ENCODE peak calls at places on chromosomes 16 and 17, in nine cellular contexts. S is vagina, D is tibial artery, C is GM12864, E is lung, I is AG10803, Q is WERI-Rb-1, P is psoas muscle, J is adrenal gland. V is an unnamed sample.

GRCh38 chr16:66569827-66570405 is 3.7 kb downstream of the CMTM1 start:
- DNase-seq in S (no peak), D (no peak), C (no peak), E (no peak), I (peak), Q (no peak), P (no peak), J (no peak), V (peak)

GRCh38 chr17:42748202-42748905 is 3.5 kb upstream of the EZH1 start:
- DNase-seq in S (no peak), D (peak), C (no peak), E (no peak), I (no peak), Q (no peak), P (peak), J (no peak), V (no peak)

GRCh38 chr16:1107731-1108130 is 11.7 kb upstream of the C1QTNF8 start:
- DNase-seq in S (no peak), D (no peak), C (no peak), E (no peak), I (no peak), Q (no peak), P (no peak), J (no peak), V (no peak)

GRCh38 chr16:55184052-55184451 is 140.0 kb upstream of the IRX6 start:
- DNase-seq in S (no peak), D (no peak), C (no peak), E (no peak), I (no peak), Q (no peak), P (no peak), J (no peak), V (no peak)

GRCh38 chr17:42404326-42405055 is 16.2 kb upstream of the STAT3 start:
- DNase-seq in S (no peak), D (no peak), C (no peak), E (no peak), I (no peak), Q (no peak), P (no peak), J (no peak), V (no peak)

GRCh38 chr17:59129814-59130213 is 23.1 kb upstream of the TRIM37 start:
- DNase-seq in S (no peak), D (no peak), C (no peak), E (no peak), I (no peak), Q (no peak), P (no peak), J (no peak), V (no peak)

GRCh38 chr16:17266606-17267313 is 204.0 kb downstream of the XYLT1 start:
- DNase-seq in S (no peak), D (no peak), C (no peak), E (no peak), I (no peak), Q (no peak), P (peak), J (peak), V (no peak)

GRCh38 chr17:41656249-41657023 is 32.1 kb upstream of the KRT17 start:
- DNase-seq in S (no peak), D (no peak), C (no peak), E (no peak), I (no peak), Q (no peak), P (no peak), J (no peak), V (no peak)

GRCh38 chr17:59154721-59155438 is at the start of gene SKA2:
- DNase-seq in S (no peak), D (peak), C (peak), E (peak), I (no peak), Q (peak), P (peak), J (no peak), V (no peak)

GRCh38 chr16:6684076-6684673 is 648.5 kb upstream of the RBFOX1 start:
- DNase-seq in S (no peak), D (no peak), C (no peak), E (no peak), I (no peak), Q (peak), P (no peak), J (peak), V (peak)

GRCh38 chr17:69462010-69462409 is 47.5 kb downstream of the MAP2K6 start:
- DNase-seq in S (no peak), D (no peak), C (no peak), E (no peak), I (no peak), Q (no peak), P (peak), J (no peak), V (no peak)

GRCh38 chr16:4395055-4395726 is 21.2 kb downstream of the CORO7 start:
- DNase-seq in S (no peak), D (no peak), C (no peak), E (no peak), I (no peak), Q (no peak), P (no peak), J (no peak), V (no peak)

GRCh38 chr16:19523184-19523558 is 571 bp upstream of the CCP110 start:
- DNase-seq in S (no peak), D (no peak), C (no peak), E (no peak), I (no peak), Q (no peak), P (no peak), J (peak), V (no peak)

GRCh38 chr17:33888455-33888854 is 366.6 kb upstream of the CCL2 start:
- DNase-seq in S (no peak), D (no peak), C (no peak), E (no peak), I (no peak), Q (no peak), P (no peak), J (no peak), V (no peak)

GRCh38 chr16:72162105-72162680 is 9.8 kb downstream of the PMFBP1 start:
- DNase-seq in S (no peak), D (no peak), C (no peak), E (no peak), I (no peak), Q (no peak), P (no peak), J (no peak), V (no peak)

GRCh38 chr17:47945529-47946508 is 4.4 kb downstream of the PNPO start:
- DNase-seq in S (no peak), D (no peak), C (no peak), E (no peak), I (no peak), Q (no peak), P (no peak), J (no peak), V (no peak)

GRCh38 chr17:31571124-31571892 is 179.8 kb downstream of the RAB11FIP4 start:
- DNase-seq in S (no peak), D (peak), C (no peak), E (peak), I (peak), Q (no peak), P (peak), J (no peak), V (peak)

GRCh38 chr16:55487048-55487803 is 8.2 kb downstream of the MMP2 start:
- DNase-seq in S (no peak), D (peak), C (no peak), E (no peak), I (peak), Q (no peak), P (peak), J (no peak), V (peak)

GRCh38 chr17:78957076-78957475 is 22.6 kb downstream of the LGALS3BP start:
- DNase-seq in S (no peak), D (no peak), C (no peak), E (no peak), I (peak), Q (no peak), P (no peak), J (no peak), V (peak)

GRCh38 chr16:63945805-63946204 is 1176.1 kb downstream of the CDH11 start:
- DNase-seq in S (no peak), D (no peak), C (no peak), E (no peak), I (peak), Q (no peak), P (no peak), J (no peak), V (no peak)

GRCh38 chr16:11225677-11226549 is 30.1 kb downstream of the SOCS1 start:
- DNase-seq in S (no peak), D (no peak), C (no peak), E (no peak), I (no peak), Q (no peak), P (no peak), J (no peak), V (no peak)

GRCh38 chr16:73060948-73061495 is 13.1 kb upstream of the ZFHX3 start:
- DNase-seq in S (no peak), D (no peak), C (no peak), E (no peak), I (no peak), Q (no peak), P (no peak), J (peak), V (no peak)

GRCh38 chr17:21375162-21375560 is 996 bp upstream of the KCNJ12 start:
- DNase-seq in S (no peak), D (no peak), C (no peak), E (no peak), I (no peak), Q (no peak), P (no peak), J (no peak), V (no peak)

GRCh38 chr17:21376835-21377690 is 906 bp downstream of the KCNJ12 start:
- DNase-seq in S (no peak), D (no peak), C (no peak), E (no peak), I (peak), Q (no peak), P (peak), J (no peak), V (peak)

GRCh38 chr17:21376585-21376834 is 353 bp downstream of the KCNJ12 start:
- DNase-seq in S (no peak), D (no peak), C (no peak), E (no peak), I (no peak), Q (no peak), P (no peak), J (no peak), V (no peak)

GRCh38 chr17:21374455-21375161 is 1.5 kb upstream of the KCNJ12 start:
- DNase-seq in S (no peak), D (no peak), C (no peak), E (no peak), I (no peak), Q (no peak), P (no peak), J (no peak), V (no peak)

DNA sequence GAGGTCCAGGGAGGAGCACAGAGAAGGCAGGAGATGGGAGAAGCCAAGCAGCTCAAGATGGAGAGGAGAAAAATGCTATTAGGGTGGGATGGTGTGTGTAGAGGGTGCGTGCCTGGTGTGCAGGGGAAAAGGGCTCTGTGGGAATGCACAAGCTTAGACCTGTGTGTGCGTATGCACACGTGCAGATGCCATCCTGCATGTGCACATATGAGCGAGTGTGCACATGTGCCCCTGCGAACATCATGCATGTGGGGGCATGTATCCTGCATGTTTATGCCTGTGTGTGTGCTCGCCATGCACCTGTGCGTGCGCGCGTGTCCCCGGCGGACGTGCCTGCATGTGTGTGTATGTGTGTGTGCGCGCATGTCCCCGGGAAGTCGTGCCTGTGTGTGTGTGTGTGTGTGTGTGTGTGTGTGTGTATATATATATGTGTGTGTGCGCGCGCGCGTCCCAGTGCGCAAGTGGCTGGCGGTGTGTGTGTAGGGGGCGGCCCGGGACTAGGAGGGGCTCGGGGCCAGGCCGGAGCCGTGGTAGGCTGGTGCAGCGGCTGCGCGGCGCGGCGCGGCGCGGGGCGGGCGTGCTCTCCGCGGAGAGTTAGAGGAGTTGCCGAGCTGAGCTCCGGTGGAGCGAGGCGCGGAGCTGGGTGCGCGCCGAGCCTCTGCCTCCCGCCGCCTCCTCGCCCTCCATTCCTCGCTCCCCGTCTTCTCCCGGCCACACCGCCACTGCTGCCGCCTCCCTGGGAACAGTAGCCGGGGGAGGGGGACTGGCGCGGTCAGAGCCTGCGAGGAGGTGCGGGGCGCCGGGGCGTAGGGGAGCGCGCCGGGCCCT is at the start of gene KCNJ12:
- DNase-seq in S (no peak), D (no peak), C (no peak), E (no peak), I (peak), Q (no peak), P (peak), J (peak), V (no peak)
- H3K4me3 ChIP-seq in S (peak), D (peak), C (no peak), E (peak), I (peak), Q (peak), P (peak), J (no peak), V (peak)

GRCh38 chr17:44400226-44400847 is 10.9 kb upstream of the ITGA2B start:
- DNase-seq in S (no peak), D (no peak), C (no peak), E (no peak), I (peak), Q (no peak), P (no peak), J (no peak), V (peak)
- TF ChIP-seq CTCF in S (no peak), D (peak), C (peak), E (no peak), I (peak), Q (peak), P (peak), J (peak), V (peak)

DNA sequence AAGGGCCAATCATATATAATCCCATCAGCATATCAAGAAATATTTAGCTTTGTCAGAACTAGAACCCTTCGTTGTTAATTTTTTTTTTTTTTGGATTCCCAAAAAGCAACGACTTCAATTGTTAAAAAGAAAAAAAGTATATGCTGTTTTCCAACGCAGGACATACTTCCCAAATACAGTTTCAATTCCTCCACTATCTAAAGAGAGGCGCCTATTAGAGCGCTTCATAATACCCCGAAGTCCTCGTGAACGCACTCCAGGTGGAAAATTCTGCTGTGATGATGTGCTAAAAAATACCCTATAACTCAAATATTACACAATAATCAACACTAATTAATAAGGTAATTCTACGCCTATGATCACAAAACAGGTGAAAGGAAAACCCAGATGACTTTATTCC is 20.8 kb downstream of the GNA13 start:
- DNase-seq in S (no peak), D (no peak), C (no peak), E (no peak), I (no peak), Q (no peak), P (no peak), J (no peak), V (no peak)
- H3K4me3 ChIP-seq in S (no peak), D (no peak), C (no peak), E (no peak), I (no peak), Q (no peak), P (no peak), J (no peak), V (no peak)

GRCh38 chr16:79316004-79316458 is 284.5 kb downstream of the MAF start:
- DNase-seq in S (no peak), D (no peak), C (peak), E (no peak), I (no peak), Q (no peak), P (no peak), J (no peak), V (no peak)

GRCh38 chr16:79318137-79318899 is 282.2 kb downstream of the MAF start:
- DNase-seq in S (no peak), D (no peak), C (no peak), E (no peak), I (no peak), Q (no peak), P (peak), J (no peak), V (no peak)

GRCh38 chr16:79317521-79317920 is 283.0 kb downstream of the MAF start:
- DNase-seq in S (no peak), D (no peak), C (no peak), E (no peak), I (no peak), Q (no peak), P (no peak), J (no peak), V (no peak)

GRCh38 chr16:79320956-79321355 is 279.6 kb downstream of the MAF start:
- DNase-seq in S (no peak), D (no peak), C (no peak), E (no peak), I (no peak), Q (no peak), P (peak), J (no peak), V (no peak)

DNA sequence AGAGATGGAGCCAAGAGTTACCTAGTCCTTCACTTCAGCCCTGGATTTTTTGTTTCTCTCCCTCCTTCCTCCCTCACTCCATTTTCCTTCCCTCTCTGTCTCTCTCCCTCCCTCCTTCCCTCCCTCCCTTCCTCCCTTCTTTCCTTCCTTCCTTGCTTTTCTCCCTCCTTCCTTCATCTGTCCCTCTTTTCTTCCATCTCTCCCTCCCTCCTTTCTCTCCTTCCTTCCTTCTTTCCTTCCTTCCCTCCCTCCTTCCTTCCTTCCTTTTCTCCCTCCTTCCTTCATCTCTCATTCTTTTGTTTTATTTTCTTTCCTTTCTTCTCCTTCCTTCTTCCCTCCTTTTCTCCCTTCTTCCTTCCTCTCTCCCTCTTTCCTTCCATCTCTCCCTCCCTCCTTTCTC is 283.5 kb downstream of the MAF start:
- DNase-seq in S (no peak), D (no peak), C (no peak), E (no peak), I (no peak), Q (no peak), P (no peak), J (no peak), V (no peak)
- TF ChIP-seq CTCF in S (no peak), D (no peak), C (no peak), E (no peak), I (no peak), Q (no peak), P (no peak), J (no peak), V (no peak)

DNA sequence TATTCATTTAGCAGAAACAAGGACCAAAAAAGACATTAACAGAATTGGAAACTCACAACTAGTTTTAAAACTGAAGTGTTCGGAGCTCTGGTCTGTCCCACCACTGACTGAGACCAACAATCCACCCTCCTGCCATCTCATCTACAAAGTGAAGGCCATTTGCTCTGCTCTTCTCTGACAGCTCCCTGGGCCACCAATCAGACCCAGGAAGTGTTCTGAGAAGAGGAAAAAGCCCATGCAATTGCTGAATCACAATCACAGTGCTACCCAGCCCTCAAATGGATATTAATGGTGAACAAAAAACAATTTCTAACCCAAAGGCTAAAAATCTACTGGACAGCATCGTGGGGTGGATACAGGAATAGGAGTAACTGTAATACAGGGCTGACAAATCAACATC is 2.1 kb downstream of the RPL23 start:
- DNase-seq in S (no peak), D (no peak), C (no peak), E (no peak), I (no peak), Q (no peak), P (no peak), J (no peak), V (no peak)
- H3K4me3 ChIP-seq in S (peak), D (peak), C (peak), E (peak), I (peak), Q (no peak), P (peak), J (no peak), V (peak)